ENCODE peak calls at places on chromosomes 12 and 14, in six cellular contexts. X is PC-3, M is GM23248, O is GM23338, C is hepatocyte, I is HCT116. R is an unnamed sample.

GRCh38 chr12:111409403-111410228 is 3.9 kb downstream of the SH2B3 start:
- DNase-seq in X (no peak), M (peak; percentile 87), O (no peak), C (no peak), I (no peak), R (no peak)

GRCh38 chr12:68560823-68561422 is 49.8 kb upstream of the RAP1B start:
- DNase-seq in X (no peak), M (peak; percentile 23), O (no peak), C (no peak), I (no peak), R (no peak)

GRCh38 chr12:124930576-124930975 is 16.1 kb upstream of the UBC start:
- DNase-seq in X (no peak), M (no peak), O (no peak), C (no peak), I (no peak), R (no peak)

GRCh38 chr12:41619705-41620104 is 431.6 kb downstream of the PDZRN4 start:
- DNase-seq in X (no peak), M (no peak), O (peak; percentile 17), C (no peak), I (no peak), R (peak; percentile 28)

GRCh38 chr14:68608235-68608962 is 184.5 kb downstream of the ZFP36L1 start:
- DNase-seq in X (no peak), M (no peak), O (no peak), C (no peak), I (no peak), R (no peak)

GRCh38 chr12:78183854-78184253 is 353.2 kb downstream of the NAV3 start:
- DNase-seq in X (no peak), M (no peak), O (no peak), C (no peak), I (no peak), R (no peak)

GRCh38 chr14:33120966-33121365 is 182.3 kb downstream of the NPAS3 start:
- DNase-seq in X (peak; percentile 91), M (peak; percentile 6), O (no peak), C (no peak), I (no peak), R (no peak)

GRCh38 chr12:103556890-103557667 is 30.0 kb upstream of the STAB2 start:
- DNase-seq in X (no peak), M (no peak), O (no peak), C (no peak), I (no peak), R (no peak)

GRCh38 chr14:22646570-22647254 is 2.6 kb upstream of the OR6J1 start:
- DNase-seq in X (peak; percentile 91), M (peak; percentile 83), O (no peak), C (no peak), I (no peak), R (no peak)

GRCh38 chr12:67671892-67672291 is 23.3 kb downstream of the DYRK2 start:
- DNase-seq in X (no peak), M (no peak), O (no peak), C (no peak), I (no peak), R (no peak)

GRCh38 chr12:64650762-64651161 is 40.5 kb downstream of the RASSF3 start:
- DNase-seq in X (peak; percentile 97), M (no peak), O (no peak), C (peak; percentile 68), I (no peak), R (no peak)

GRCh38 chr14:20455355-20456300 is 602 bp downstream of the APEX1 start:
- DNase-seq in X (peak; percentile 78), M (peak; percentile 93), O (peak; percentile 82), C (peak; percentile 89), I (no peak), R (peak; percentile 86)

GRCh38 chr14:65972891-65973290 is 513.3 kb upstream of the CCDC196 start:
- DNase-seq in X (no peak), M (peak; percentile 82), O (no peak), C (no peak), I (no peak), R (no peak)

GRCh38 chr14:89826581-89826980 is 127.9 kb downstream of the EFCAB11 start:
- DNase-seq in X (peak; percentile 30), M (peak; percentile 18), O (no peak), C (no peak), I (no peak), R (no peak)

GRCh38 chr12:90098132-90098779 is 389.6 kb upstream of the ATP2B1 start:
- DNase-seq in X (no peak), M (peak; percentile 20), O (no peak), C (no peak), I (no peak), R (peak; percentile 52)

GRCh38 chr14:89866458-89866857 is 88.1 kb downstream of the EFCAB11 start:
- DNase-seq in X (no peak), M (no peak), O (no peak), C (no peak), I (no peak), R (no peak)

GRCh38 chr14:93804654-93805053 is 16.4 kb upstream of the PRIMA1 start:
- DNase-seq in X (no peak), M (no peak), O (peak; percentile 74), C (no peak), I (no peak), R (no peak)

GRCh38 chr14:29637406-29637805 is 290.2 kb downstream of the PRKD1 start:
- DNase-seq in X (peak; percentile 43), M (peak; percentile 42), O (no peak), C (no peak), I (no peak), R (no peak)

GRCh38 chr12:18148961-18149360 is 59.0 kb upstream of the RERGL start:
- DNase-seq in X (peak; percentile 30), M (peak; percentile 12), O (no peak), C (no peak), I (no peak), R (no peak)

GRCh38 chr14:23481992-23482813 is 12.7 kb downstream of the NGDN start:
- DNase-seq in X (no peak), M (no peak), O (peak; percentile 73), C (no peak), I (no peak), R (peak; percentile 48)

GRCh38 chr12:75553865-75554555 is 42.6 kb upstream of the KRR1 start:
- DNase-seq in X (no peak), M (peak; percentile 22), O (no peak), C (no peak), I (no peak), R (no peak)

GRCh38 chr12:47741340-47741703 is 16.0 kb upstream of the ENDOU start:
- DNase-seq in X (peak; percentile 72), M (peak; percentile 45), O (no peak), C (peak; percentile 30), I (peak; percentile 27), R (no peak)

DNA sequence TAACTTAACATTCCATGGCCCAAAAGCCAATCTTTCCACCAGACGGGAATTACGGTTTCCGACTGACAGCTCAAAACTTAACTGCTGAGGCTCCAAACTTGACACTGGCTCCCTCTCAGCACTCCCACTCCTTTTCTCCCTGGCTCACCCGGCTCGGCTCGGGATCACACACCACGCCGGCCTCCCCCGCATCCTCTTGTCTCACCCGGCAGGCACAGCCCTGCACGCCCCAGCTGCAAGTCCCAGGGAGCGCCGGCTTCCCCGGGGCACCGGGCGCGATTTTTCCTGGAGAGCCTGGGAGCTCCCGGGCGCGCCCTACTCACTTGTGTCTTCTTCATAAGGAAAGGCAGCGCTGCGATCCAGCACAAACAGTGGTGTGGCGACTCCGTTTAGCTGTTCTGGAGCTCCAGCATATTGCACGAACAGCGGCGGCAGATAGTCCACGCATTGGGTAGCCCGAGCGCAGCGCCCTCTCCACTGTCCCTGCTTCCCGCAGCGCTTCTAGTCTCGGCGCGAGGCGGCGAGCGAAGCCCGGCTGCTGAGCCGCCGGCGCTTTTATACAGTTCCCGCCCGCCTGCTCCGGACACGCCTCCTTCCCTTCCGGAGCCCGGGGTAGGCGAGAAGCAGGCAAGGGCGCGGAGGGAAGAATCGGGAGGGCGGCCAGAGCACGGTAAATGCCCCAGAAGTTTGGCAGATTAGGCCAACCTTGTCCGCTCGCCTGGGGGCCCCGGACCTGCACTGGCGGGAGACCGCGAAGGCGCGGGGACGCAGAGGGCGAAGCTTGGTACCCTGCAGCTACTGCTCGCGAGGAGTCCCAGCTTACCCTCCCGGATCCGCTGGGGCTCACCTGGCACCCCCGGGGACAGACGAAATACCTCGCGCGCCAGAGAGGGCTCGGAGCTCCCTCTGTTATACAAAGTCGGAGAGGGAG is at the start of gene KITLG:
- DNase-seq in X (peak; percentile 91), M (peak; percentile 95), O (peak; percentile 92), C (peak; percentile 92), I (peak; percentile 76), R (peak; percentile 93)
- TF ChIP-seq EZH2phosphoT487 in X (no peak), M (no peak), O (no peak), C (no peak), I (no peak), R (peak; percentile 53)

DNA sequence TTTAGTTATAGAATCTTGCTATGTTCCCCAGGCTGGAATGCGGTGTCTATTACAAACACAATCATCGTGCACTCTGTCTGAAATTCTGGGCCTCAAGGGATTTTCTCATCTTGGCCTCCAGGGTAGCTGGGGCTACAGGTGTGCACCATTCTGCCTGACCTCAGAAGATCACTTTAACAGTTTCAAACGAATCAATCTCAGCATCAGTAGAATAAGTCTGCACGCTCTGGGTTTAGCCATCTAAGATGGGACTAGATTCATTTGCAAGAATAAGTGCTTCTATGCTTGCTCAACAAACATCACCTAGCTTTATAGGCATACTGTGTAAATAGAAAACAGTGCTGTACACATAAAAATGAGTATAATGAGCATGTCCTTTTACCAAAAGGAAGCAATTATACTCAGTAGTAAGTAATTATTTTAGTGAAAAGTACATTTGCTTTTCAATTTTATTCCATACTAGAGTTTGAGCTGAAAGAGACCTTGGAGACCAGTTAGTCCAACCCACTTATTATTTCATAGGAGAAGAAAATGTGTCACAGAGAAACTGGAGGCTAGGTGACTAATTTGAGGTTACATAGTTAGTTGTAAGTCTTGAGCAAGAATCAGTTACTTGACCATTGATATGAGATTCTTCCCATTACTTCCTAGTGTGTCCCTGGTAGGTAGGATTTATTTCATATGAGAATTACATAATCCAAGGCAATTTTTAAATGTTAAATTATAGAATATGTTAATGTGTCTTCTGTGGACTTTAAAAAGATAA is 456.5 kb upstream of the LMO3 start:
- DNase-seq in X (peak; percentile 59), M (peak; percentile 6), O (no peak), C (no peak), I (no peak), R (no peak)
- H3K27ac ChIP-seq in X (no peak overlapping the region), M (no peak overlapping the region), O (no peak overlapping the region), C (no peak overlapping the region), I (no peak overlapping the region), R (no peak overlapping the region)

GRCh38 chr14:58636129-58636528 is 1.6 kb upstream of the DACT1 start:
- DNase-seq in X (no peak), M (no peak), O (no peak), C (no peak), I (no peak), R (no peak)

GRCh38 chr14:58637391-58638230 is at the start of gene DACT1:
- DNase-seq in X (peak; percentile 39), M (peak; percentile 86), O (peak; percentile 93), C (peak; percentile 92), I (no peak), R (peak; percentile 90)

GRCh38 chr14:58637040-58637390 is 747 bp upstream of the DACT1 start:
- DNase-seq in X (peak; percentile 82), M (peak; percentile 90), O (no peak), C (peak; percentile 86), I (no peak), R (peak; percentile 34)

GRCh38 chr14:58639842-58640484 is 2.2 kb downstream of the DACT1 start:
- DNase-seq in X (peak; percentile 96), M (peak; percentile 89), O (peak; percentile 71), C (peak; percentile 75), I (peak; percentile 62), R (peak; percentile 68)

GRCh38 chr14:58638231-58639205 is 756 bp downstream of the DACT1 start:
- DNase-seq in X (peak; percentile 49), M (peak; percentile 75), O (peak; percentile 59), C (peak; percentile 66), I (no peak), R (peak; percentile 70)
- TF ChIP-seq EZH2 in X (peak; percentile 100), M (no peak), O (no peak), C (no peak), I (no peak), R (peak; percentile 70)

GRCh38 chr14:100282766-100283419 is 23.4 kb downstream of the SLC25A29 start:
- DNase-seq in X (no peak), M (no peak), O (no peak), C (no peak), I (no peak), R (no peak)
- TF ChIP-seq EZH2phosphoT487 in X (no peak), M (no peak), O (no peak), C (no peak), I (no peak), R (no peak)

R was measured in neural progenitor cell.